ENCODE peak calls at places on chromosomes 5 and 9, in seven cellular contexts. Z, D, C, S, P, B and W are unnamed samples. For H3K9me3 and H3K4me1, the result is how much of the 10 kb centered on the place peaks cover.

GRCh38 chr5:172901012-172901780 is 58.0 kb upstream of the RPL26L1 start:
- DNase-seq in Z (peak), D (no peak), C (peak), S (peak), P (peak), B (peak), W (peak)

GRCh38 chr9:69932901-69933300 is 110.7 kb upstream of the MAMDC2 start:
- DNase-seq in Z (no peak), D (no peak), C (peak), S (no peak), P (no peak), B (peak), W (no peak)

GRCh38 chr5:79297661-79298060 is 61.7 kb downstream of the JMY start:
- DNase-seq in Z (no peak), D (no peak), C (no peak), S (no peak), P (no peak), B (no peak), W (no peak)

GRCh38 chr9:113350338-113350672 is 964 bp downstream of the BSPRY start:
- DNase-seq in Z (no peak), D (no peak), C (no peak), S (no peak), P (no peak), B (no peak), W (no peak)

GRCh38 chr5:42360061-42360460 is 63.2 kb upstream of the GHR start:
- DNase-seq in Z (no peak), D (no peak), C (no peak), S (no peak), P (no peak), B (peak), W (no peak)

GRCh38 chr9:129436751-129437625 is 183.9 kb downstream of the C9orf50 start:
- DNase-seq in Z (peak), D (no peak), C (peak), S (peak), P (peak), B (peak), W (peak)

GRCh38 chr5:17012289-17012688 is 76.2 kb upstream of the MYO10 start:
- DNase-seq in Z (no peak), D (no peak), C (no peak), S (no peak), P (no peak), B (peak), W (no peak)

GRCh38 chr9:89923961-89924504 is 319.2 kb downstream of the GADD45G start:
- DNase-seq in Z (no peak), D (no peak), C (no peak), S (no peak), P (no peak), B (no peak), W (no peak)

GRCh38 chr9:95857122-95857521 is 18.4 kb upstream of the ERCC6L2 start:
- DNase-seq in Z (no peak), D (no peak), C (no peak), S (no peak), P (no peak), B (peak), W (no peak)

GRCh38 chr5:97549496-97549895 is 366.4 kb upstream of the RIOK2 start:
- DNase-seq in Z (no peak), D (no peak), C (no peak), S (no peak), P (no peak), B (no peak), W (no peak)

GRCh38 chr9:1046639-1047604 is 3.2 kb upstream of the DMRT2 start:
- DNase-seq in Z (no peak), D (no peak), C (no peak), S (no peak), P (no peak), B (no peak), W (no peak)
- H3K4me3 ChIP-seq in Z (peak), D (no peak), C (no peak), S (peak), P (no peak), B (peak), W (peak)

DNA sequence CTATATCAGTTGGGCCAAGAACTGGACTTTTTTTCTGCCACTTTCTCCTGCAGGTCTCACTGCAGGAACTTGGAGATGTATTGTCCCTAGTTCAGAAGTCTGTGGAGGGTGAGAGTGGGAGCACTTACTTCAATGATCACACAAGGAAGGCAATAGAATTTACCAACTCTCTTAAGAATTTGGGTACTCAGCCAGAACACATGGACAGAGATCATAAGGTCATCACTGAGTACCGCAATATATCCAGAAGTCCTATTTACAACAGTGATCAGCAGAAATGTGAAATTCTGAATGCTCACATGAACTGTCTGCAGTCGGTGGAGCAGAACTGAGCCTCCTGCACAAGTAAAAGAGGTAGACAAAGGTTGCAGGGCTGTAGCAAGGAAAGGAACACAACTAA is 101.0 kb downstream of the FAM114A2 start:
- DNase-seq in Z (no peak), D (no peak), C (no peak), S (no peak), P (no peak), B (no peak), W (no peak)
- H3K9me3 ChIP-seq in Z (half or more), D (under half), C (under half), S (under half), P (under half), B (under half), W (under half)

GRCh38 chr9:105297442-105298097 is 53.1 kb downstream of the SLC44A1 start:
- DNase-seq in Z (no peak), D (no peak), C (no peak), S (no peak), P (no peak), B (no peak), W (no peak)

GRCh38 chr9:105296889-105297288 is 52.4 kb downstream of the SLC44A1 start:
- DNase-seq in Z (no peak), D (no peak), C (no peak), S (no peak), P (no peak), B (peak), W (no peak)

GRCh38 chr9:105295151-105295550 is 50.7 kb downstream of the SLC44A1 start:
- DNase-seq in Z (no peak), D (no peak), C (no peak), S (no peak), P (no peak), B (no peak), W (no peak)

GRCh38 chr9:105295986-105296385 is 51.5 kb downstream of the SLC44A1 start:
- DNase-seq in Z (no peak), D (no peak), C (no peak), S (no peak), P (no peak), B (peak), W (no peak)

DNA sequence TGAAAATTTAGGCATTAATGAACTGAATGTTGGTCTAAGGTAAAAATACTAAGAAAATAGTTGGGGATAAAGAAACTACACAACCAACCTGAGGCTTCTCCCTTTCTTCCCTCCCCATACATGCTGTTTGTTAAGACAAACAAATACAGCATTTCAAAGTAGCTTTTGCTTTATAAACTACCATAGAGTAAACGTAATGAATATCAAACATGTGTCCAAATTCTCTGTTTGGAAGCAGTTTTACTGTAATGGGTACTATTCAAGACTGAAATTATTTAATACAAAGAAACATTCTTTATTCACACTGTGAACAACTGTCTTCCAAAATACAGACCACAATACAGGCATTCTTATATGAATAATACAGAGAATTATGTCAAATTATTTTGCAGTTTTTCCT is 52.0 kb downstream of the SLC44A1 start:
- DNase-seq in Z (no peak), D (no peak), C (no peak), S (no peak), P (no peak), B (no peak), W (no peak)
- H3K4me1 ChIP-seq in Z (under half), D (under half), C (under half), S (under half), P (under half), B (half or more), W (under half)

GRCh38 chr9:136329211-136329627 is 1.9 kb downstream of the GPSM1 start:
- DNase-seq in Z (no peak), D (no peak), C (no peak), S (no peak), P (no peak), B (peak), W (peak)
- H3K4me3 ChIP-seq in Z (peak), D (no peak), C (no peak), S (no peak), P (no peak), B (peak), W (peak)

GRCh38 chr9:127283917-127284316 is 19.3 kb downstream of the GARNL3 start:
- DNase-seq in Z (no peak), D (peak), C (no peak), S (peak), P (no peak), B (peak), W (peak)
- H3K9me3 ChIP-seq in Z (under half), D (under half), C (under half), S (under half), P (under half), B (under half), W (under half)